ENCODE peak calls at places on chromosomes 1 and 21, in eight cellular contexts. N is sigmoid colon, W is hippocampal formation, K is fibroblast of mammary gland, X is mammary epithelial cell, Q is Right ventricle myocardium inferior, D is NCI-H1105 treated with DMSO at 0.1 percent for 48 hours, L is A549. P is an unnamed sample.

GRCh38 chr1:65063025-65063424 is 85.0 kb upstream of the AK4 start:
- DNase-seq in X (no peak), L (no peak), Q (no peak), K (no peak), W (no peak), D (peak), N (no peak), P (no peak)

GRCh38 chr1:203038217-203038741 is 12.0 kb downstream of the PPFIA4 start:
- DNase-seq in K (peak), N (peak), W (no peak), Q (peak), L (peak), X (peak), D (no peak), P (peak)

GRCh38 chr1:35535243-35535642 is 22.0 kb downstream of the KIAA0319L start:
- DNase-seq in D (no peak), K (no peak), L (no peak), Q (no peak), N (no peak), X (no peak), W (no peak), P (no peak)

GRCh38 chr1:9145021-9145668 is 16.2 kb upstream of the GPR157 start:
- DNase-seq in K (peak), X (peak), N (no peak), W (no peak), L (peak), D (no peak), Q (no peak), P (no peak)

GRCh38 chr1:99527545-99527944 is 118.4 kb upstream of the PALMD start:
- DNase-seq in Q (no peak), L (no peak), X (no peak), W (no peak), K (no peak), N (no peak), D (no peak), P (no peak)

GRCh38 chr1:33271666-33272505 is 15.6 kb downstream of the ZNF362 start:
- DNase-seq in W (no peak), Q (no peak), X (no peak), N (no peak), D (no peak), K (no peak), L (no peak), P (no peak)

GRCh38 chr1:220391426-220391825 is 119.2 kb upstream of the RAB3GAP2 start:
- DNase-seq in K (no peak), X (peak), L (no peak), D (peak), N (no peak), Q (no peak), W (no peak), P (no peak)

GRCh38 chr1:2946291-2946690 is 75.0 kb upstream of the ACTRT2 start:
- DNase-seq in X (no peak), Q (no peak), L (peak), D (no peak), N (peak), K (no peak), W (no peak), P (no peak)

GRCh38 chr1:43491056-43491455 is 37.3 kb upstream of the HYI start:
- DNase-seq in N (no peak), K (no peak), W (no peak), X (no peak), D (no peak), L (no peak), Q (no peak), P (no peak)

GRCh38 chr1:52045236-52045635 is 9.8 kb downstream of the TXNDC12 start:
- DNase-seq in L (no peak), W (no peak), K (no peak), Q (no peak), D (no peak), X (no peak), N (no peak), P (no peak)

GRCh38 chr21:14734191-14734590 is 188.1 kb upstream of the SAMSN1 start:
- DNase-seq in Q (no peak), L (no peak), D (no peak), W (no peak), N (no peak), K (no peak), X (no peak), P (no peak)

GRCh38 chr21:41367598-41368360 is 6.0 kb downstream of the MX2 start:
- DNase-seq in K (no peak), L (no peak), X (no peak), D (no peak), Q (no peak), N (peak), W (no peak), P (peak)

GRCh38 chr1:222950892-222951291 is 136.1 kb downstream of the DISP1 start:
- DNase-seq in W (no peak), D (peak), Q (no peak), K (no peak), N (no peak), X (peak), L (no peak), P (no peak)

GRCh38 chr1:184449916-184450315 is 63.1 kb downstream of the C1orf21 start:
- DNase-seq in N (no peak), D (no peak), X (peak), W (no peak), L (no peak), Q (no peak), K (no peak), P (no peak)

GRCh38 chr1:110407260-110408210 is at the start of gene LAMTOR5:
- DNase-seq in N (peak), D (peak), L (peak), X (peak), Q (peak), K (peak), W (peak), P (peak)

GRCh38 chr1:156684227-156684782 is 7.1 kb upstream of the NES start:
- DNase-seq in L (no peak), Q (no peak), D (no peak), X (peak), K (peak), N (no peak), W (no peak), P (no peak)

GRCh38 chr1:115838426-115838804 is 2.5 kb downstream of the NHLH2 start:
- DNase-seq in D (no peak), X (no peak), K (no peak), L (no peak), W (peak), N (no peak), Q (no peak), P (no peak)

GRCh38 chr1:66981679-66982078 is 56.9 kb downstream of the MIER1 start:
- DNase-seq in X (peak), L (no peak), W (peak), N (peak), D (no peak), Q (no peak), K (peak), P (peak)

GRCh38 chr1:19706136-19706535 is 41.5 kb downstream of the HTR6 start:
- DNase-seq in Q (no peak), L (no peak), N (no peak), W (no peak), D (no peak), X (no peak), K (no peak), P (no peak)

GRCh38 chr1:97942161-97943123 is 21.6 kb upstream of the DPYD start:
- DNase-seq in K (no peak), Q (no peak), W (no peak), L (no peak), D (no peak), X (no peak), N (no peak), P (no peak)